ENCODE peak calls at places on chromosome 4, in five cellular contexts. S is suprapubic skin, V is hepatocyte, U is AG10803, M is SJSA1. L is an unnamed sample.

GRCh38 chr4:107997001-107997788 is 7.5 kb downstream of the HADH start:
- DNase-seq in S (no peak), V (no peak), U (peak; percentile 87), M (peak; percentile 67), L (no peak)

GRCh38 chr4:139786494-139787354 is 121.1 kb downstream of the MGST2 start:
- DNase-seq in S (no peak), V (no peak), U (no peak), M (no peak), L (no peak)

GRCh38 chr4:8110071-8110986 is 48.3 kb downstream of the ABLIM2 start:
- DNase-seq in S (no peak), V (peak; percentile 51), U (no peak), M (no peak), L (no peak)

GRCh38 chr4:142405021-142405991 is 440.8 kb downstream of the INPP4B start:
- DNase-seq in S (no peak), V (peak; percentile 59), U (peak; percentile 87), M (peak; percentile 66), L (peak; percentile 25)

GRCh38 chr4:71860643-71861042 is 76.8 kb upstream of the GC start:
- DNase-seq in S (no peak), V (no peak), U (no peak), M (no peak), L (no peak)

GRCh38 chr4:183185018-183185417 is 86.0 kb downstream of the WWC2 start:
- DNase-seq in S (no peak), V (no peak), U (no peak), M (peak; percentile 51), L (no peak)

GRCh38 chr4:106987314-106987713 is 48.8 kb downstream of the DKK2 start:
- DNase-seq in S (no peak), V (no peak), U (no peak), M (no peak), L (no peak)

GRCh38 chr4:11720292-11720691 is 291.6 kb upstream of the HS3ST1 start:
- DNase-seq in S (no peak), V (peak; percentile 71), U (no peak), M (no peak), L (peak; percentile 12)

GRCh38 chr4:122364700-122365404 is 14.0 kb upstream of the ADAD1 start:
- DNase-seq in S (no peak), V (peak; percentile 6), U (no peak), M (no peak), L (no peak)

GRCh38 chr4:101191302-101192098 is 155.8 kb downstream of the PPP3CA start:
- DNase-seq in S (no peak), V (peak; percentile 20), U (peak; percentile 90), M (no peak), L (peak; percentile 75)

GRCh38 chr4:68865760-68866159 is 50.0 kb downstream of the UGT2B10 start:
- DNase-seq in S (no peak), V (no peak), U (no peak), M (no peak), L (peak; percentile 42)

GRCh38 chr4:33111106-33111505 is 2390.9 kb downstream of the PCDH7 start:
- DNase-seq in S (no peak), V (no peak), U (peak; percentile 38), M (no peak), L (no peak)

GRCh38 chr4:174340714-174341113 is 57.0 kb downstream of the CEP44 start:
- DNase-seq in S (no peak), V (no peak), U (peak; percentile 59), M (no peak), L (no peak)

GRCh38 chr4:183256756-183257385 is 63.2 kb downstream of the CLDN22 start:
- DNase-seq in S (no peak), V (peak; percentile 62), U (peak; percentile 54), M (peak; percentile 53), L (peak; percentile 56)

GRCh38 chr4:80005863-80006262 is 67.2 kb downstream of the ANTXR2 start:
- DNase-seq in S (no peak), V (no peak), U (no peak), M (peak; percentile 17), L (no peak)

GRCh38 chr4:174521800-174522182 is 497 bp downstream of the HPGD start:
- DNase-seq in S (no peak), V (peak; percentile 60), U (no peak), M (no peak), L (peak; percentile 33)

GRCh38 chr4:11623726-11624037 is 195.0 kb upstream of the HS3ST1 start:
- DNase-seq in S (no peak), V (peak; percentile 59), U (no peak), M (no peak), L (peak; percentile 15)

GRCh38 chr4:169029947-169030346 is 19.9 kb upstream of the CBR4 start:
- DNase-seq in S (no peak), V (no peak), U (no peak), M (no peak), L (no peak)

GRCh38 chr4:159269143-159269542 is 166.3 kb downstream of the RAPGEF2 start:
- DNase-seq in S (no peak), V (no peak), U (no peak), M (no peak), L (no peak)

GRCh38 chr4:66073961-66074360 is 403.7 kb upstream of the EPHA5 start:
- DNase-seq in S (no peak), V (no peak), U (no peak), M (no peak), L (no peak)

GRCh38 chr4:186687263-186687662 is 36.4 kb downstream of the FAT1 start:
- DNase-seq in S (no peak), V (no peak), U (no peak), M (no peak), L (no peak)

GRCh38 chr4:180828455-180829018 is 1414.7 kb upstream of the TENM3 start:
- DNase-seq in S (no peak), V (peak; percentile 75), U (peak; percentile 79), M (peak; percentile 55), L (no peak)

GRCh38 chr4:126784966-126785580 is 847.7 kb upstream of the INTU start:
- DNase-seq in S (no peak), V (no peak), U (no peak), M (no peak), L (no peak)

GRCh38 chr4:30744957-30745640 is 24.9 kb downstream of the PCDH7 start:
- DNase-seq in S (no peak), V (no peak), U (no peak), M (no peak), L (no peak)

GRCh38 chr4:15765910-15766703 is 12.0 kb upstream of the CD38 start:
- DNase-seq in S (no peak), V (no peak), U (no peak), M (no peak), L (no peak)

GRCh38 chr4:21380861-21381260 is 567.7 kb downstream of the KCNIP4 start:
- DNase-seq in S (no peak), V (no peak), U (no peak), M (no peak), L (no peak)

GRCh38 chr4:41572414-41572986 is 34.5 kb downstream of the LIMCH1 start:
- DNase-seq in S (no peak), V (no peak), U (no peak), M (no peak), L (no peak)

GRCh38 chr4:76950052-76950845 is 697 bp downstream of the SEPTIN11 start:
- DNase-seq in S (peak; percentile 87), V (peak; percentile 65), U (peak; percentile 63), M (peak; percentile 76), L (peak; percentile 47)

GRCh38 chr4:76952071-76952470 is 2.5 kb downstream of the SEPTIN11 start:
- DNase-seq in S (no peak), V (no peak), U (no peak), M (no peak), L (no peak)

GRCh38 chr4:76952631-76953587 is 3.4 kb downstream of the SEPTIN11 start:
- DNase-seq in S (no peak), V (no peak), U (no peak), M (no peak), L (no peak)

GRCh38 chr4:76950846-76951321 is 1.3 kb downstream of the SEPTIN11 start:
- DNase-seq in S (no peak), V (peak; percentile 48), U (peak; percentile 76), M (peak; percentile 66), L (no peak)

DNA sequence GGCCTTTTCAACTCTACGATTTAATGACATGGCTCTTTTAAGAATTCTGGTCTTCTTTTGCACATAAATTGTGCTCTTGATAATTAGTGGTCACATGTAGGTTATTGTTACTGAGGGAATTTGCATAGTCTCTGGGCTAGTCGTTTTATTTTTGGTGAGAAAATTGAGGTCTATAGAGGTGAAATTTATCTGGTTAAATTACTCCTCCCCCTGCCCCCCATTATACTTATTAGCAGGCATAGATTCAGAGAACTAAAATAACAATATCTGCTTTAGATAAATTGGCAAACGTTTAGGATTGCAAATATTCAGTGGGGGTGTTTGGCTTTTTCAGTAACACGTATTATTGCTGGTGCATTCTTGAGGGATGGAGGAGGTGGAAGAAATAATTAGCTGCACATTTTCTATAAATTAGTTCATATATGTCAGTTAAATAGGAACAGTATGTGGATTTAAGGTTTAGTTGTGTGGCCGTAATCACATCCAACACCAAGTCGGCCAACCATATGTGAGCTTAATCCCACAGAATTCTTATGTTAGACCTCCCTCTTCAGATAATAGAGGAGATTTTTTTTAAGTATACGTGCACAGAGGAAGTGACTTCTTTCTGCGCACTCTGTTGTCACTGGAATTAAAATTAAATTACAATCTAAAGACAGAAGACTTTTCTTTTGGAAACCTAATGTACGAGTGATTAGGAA is 1.9 kb downstream of the SEPTIN11 start:
- DNase-seq in S (no peak), V (no peak), U (no peak), M (peak; percentile 56), L (no peak)
- H3K4me3 ChIP-seq in S (peak overlapping the region; percentile 81), V (peak overlapping the region; percentile 82), U (peak overlapping the region; percentile 95), M (peak overlapping the region; percentile 92), L (peak overlapping the region; percentile 69)

GRCh38 chr4:110614173-110614948 is 8.5 kb downstream of the PITX2 start:
- DNase-seq in S (no peak), V (no peak), U (no peak), M (no peak), L (no peak)

GRCh38 chr4:110611968-110612447 is 10.9 kb downstream of the PITX2 start:
- DNase-seq in S (no peak), V (no peak), U (no peak), M (no peak), L (no peak)

GRCh38 chr4:110614981-110615365 is 7.9 kb downstream of the PITX2 start:
- DNase-seq in S (no peak), V (no peak), U (no peak), M (no peak), L (no peak)

GRCh38 chr4:110612631-110613269 is 10.1 kb downstream of the PITX2 start:
- DNase-seq in S (no peak), V (no peak), U (no peak), M (no peak), L (no peak)

DNA sequence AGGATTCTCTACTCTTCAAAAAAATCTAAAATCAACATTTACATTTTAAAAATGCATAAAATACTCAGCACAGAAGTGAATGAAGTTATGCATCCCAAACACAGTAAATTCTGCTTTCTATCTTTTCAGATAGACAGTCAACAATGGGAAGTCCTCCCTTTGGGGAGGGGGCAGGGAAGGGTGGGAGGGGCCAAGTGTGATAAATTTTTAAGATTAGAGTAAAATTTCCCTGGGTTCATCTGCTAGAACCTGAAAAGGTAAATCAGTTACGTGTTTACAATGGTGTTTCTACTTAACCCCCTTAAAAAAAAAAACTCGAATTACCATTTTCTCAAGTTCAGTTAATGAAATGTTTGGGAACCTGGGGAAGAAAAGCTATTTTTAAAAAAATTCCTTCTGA is 9.2 kb downstream of the PITX2 start:
- DNase-seq in S (no peak), V (no peak), U (no peak), M (no peak), L (no peak)
- H3K4me3 ChIP-seq in S (no peak overlapping the region), V (no peak overlapping the region), U (no peak overlapping the region), M (no peak overlapping the region), L (no peak overlapping the region)

GRCh38 chr4:82415922-82416365 is 14.3 kb downstream of the HNRNPDL start:
- DNase-seq in S (no peak), V (no peak), U (no peak), M (no peak), L (no peak)
- H3K4me3 ChIP-seq in S (no peak overlapping the region), V (no peak overlapping the region), U (no peak overlapping the region), M (no peak overlapping the region), L (no peak overlapping the region)

GRCh38 chr4:3045500-3045850 is 28.9 kb downstream of the HTT-AS start:
- DNase-seq in S (no peak), V (no peak), U (peak; percentile 64), M (peak; percentile 22), L (peak; percentile 28)
- H3K4me3 ChIP-seq in S (no peak overlapping the region), V (no peak overlapping the region), U (no peak overlapping the region), M (no peak overlapping the region), L (no peak overlapping the region)